ENCODE peak calls at places on chromosomes 7 and 10, in five cellular contexts. M is activated B cell treated with CpG ODN at 0.5 μM for 24 hours, K is fibroblast of lung, E is DND-41, S is heart right ventricle. A is an unnamed sample.
A peak's percentile ranks its signal among the peaks of the same experiment; 100 is the strongest.

GRCh38 chr7:6165521-6166325 is 106.7 kb downstream of the CYTH3 start:
- DNase-seq in S (no peak), M (no peak), E (no peak), K (no peak), A (no peak)

GRCh38 chr7:148962823-148963582 is 65.3 kb downstream of the PDIA4 start:
- DNase-seq in K (peak; percentile 55), S (peak; percentile 70), M (no peak), E (peak; percentile 71), A (no peak)

GRCh38 chr10:133237241-133238065 is at the start of gene VENTX:
- DNase-seq in M (no peak), K (no peak), E (no peak), S (no peak), A (no peak)

GRCh38 chr7:116145245-116145852 is 65.0 kb upstream of the TES start:
- DNase-seq in M (no peak), E (peak; percentile 90), S (no peak), K (no peak), A (no peak)

GRCh38 chr7:124263232-124263827 is 230.5 kb upstream of the TMEM229A start:
- DNase-seq in S (no peak), M (no peak), E (no peak), K (no peak), A (no peak)

GRCh38 chr7:44333971-44334733 is 8.8 kb upstream of the CAMK2B start:
- DNase-seq in K (no peak), E (no peak), S (no peak), M (no peak), A (no peak)

GRCh38 chr7:99789441-99790070 is 5.6 kb upstream of the CYP3A4 start:
- DNase-seq in E (no peak), M (no peak), S (no peak), K (no peak), A (no peak)

GRCh38 chr10:43249962-43250624 is 16.8 kb downstream of the RASGEF1A start:
- DNase-seq in S (peak; percentile 2), M (peak; percentile 10), E (no peak), K (no peak), A (peak; percentile 37)

GRCh38 chr7:76165973-76166403 is 35.7 kb upstream of the SRRM3 start:
- DNase-seq in M (no peak), K (no peak), S (no peak), E (no peak), A (no peak)

GRCh38 chr7:3987426-3987927 is 686.4 kb downstream of the SDK1 start:
- DNase-seq in K (no peak), M (no peak), S (no peak), E (no peak), A (no peak)

GRCh38 chr7:56051339-56052191 is at the start of the genes CCT6A and PSPH:
- DNase-seq in E (peak; percentile 97), S (peak; percentile 98), K (peak; percentile 99), M (peak; percentile 88), A (peak; percentile 97)

GRCh38 chr10:71776528-71776927 is 3.2 kb upstream of the VSIR start:
- DNase-seq in K (no peak), S (no peak), M (no peak), E (no peak), A (no peak)

GRCh38 chr10:100779329-100779728 is 33.9 kb downstream of the PAX2 start:
- DNase-seq in M (no peak), S (no peak), K (no peak), E (no peak), A (no peak)

GRCh38 chr10:13348216-13349017 is at the start of gene SEPHS1:
- DNase-seq in S (peak; percentile 68), K (peak; percentile 74), E (peak; percentile 93), M (peak; percentile 65), A (peak; percentile 69)
- TF ChIP-seq CTCF in S (no peak), K (peak; percentile 5), E (peak; percentile 16), M (no peak), A (no peak)

GRCh38 chr10:69801094-69801433 is 642 bp upstream of the COL13A1 start:
- DNase-seq in K (peak; percentile 54), E (peak; percentile 10), M (no peak), S (peak; percentile 48), A (no peak)
- TF ChIP-seq CTCF in K (peak; percentile 64), E (peak; percentile 51), M (no peak), S (peak; percentile 52), A (peak; percentile 40)

DNA sequence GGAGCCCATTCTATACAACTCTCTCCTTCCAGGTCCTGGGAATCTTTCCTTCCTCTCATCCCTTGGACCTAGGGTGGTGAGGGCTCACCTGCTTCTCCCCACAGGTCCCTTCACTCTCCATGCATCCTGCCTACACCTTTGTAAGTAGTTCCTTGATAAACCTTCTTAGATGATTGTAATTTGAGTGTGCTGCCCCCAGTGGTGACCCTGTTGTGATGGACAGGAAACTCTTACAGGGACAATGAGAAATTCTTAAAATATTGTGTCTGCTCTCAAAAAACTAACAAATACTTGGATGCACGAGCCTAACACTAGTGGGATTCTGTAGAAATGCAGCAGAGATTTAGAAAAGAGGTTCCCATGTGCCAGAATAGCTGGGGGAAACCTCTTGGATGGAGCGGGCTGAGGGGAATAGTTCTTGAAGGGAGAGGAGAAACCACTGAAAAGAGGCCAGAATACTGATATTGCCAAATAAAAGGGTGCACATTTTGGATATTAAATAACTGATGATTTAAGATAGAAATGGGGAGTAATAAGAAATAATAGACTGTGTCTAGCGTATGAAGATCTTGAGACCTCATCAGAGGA is 6.7 kb upstream of the PAXIP1 start:
- DNase-seq in E (peak; percentile 43), K (no peak), S (no peak), M (no peak), A (no peak)
- TF ChIP-seq CTCF in E (peak; percentile 69), K (peak; percentile 39), S (peak; percentile 21), M (no peak), A (no peak)

GRCh38 chr7:74612015-74612829 is 45.3 kb upstream of the GTF2I start:
- DNase-seq in E (no peak), M (no peak), S (no peak), K (peak; percentile 59), A (peak; percentile 42)

GRCh38 chr7:74604326-74605020 is 53.0 kb upstream of the GTF2I start:
- DNase-seq in K (no peak), E (no peak), S (no peak), M (no peak), A (no peak)

GRCh38 chr7:74606909-74607255 is 50.6 kb upstream of the GTF2I start:
- DNase-seq in E (no peak), S (no peak), M (no peak), K (no peak), A (no peak)

DNA sequence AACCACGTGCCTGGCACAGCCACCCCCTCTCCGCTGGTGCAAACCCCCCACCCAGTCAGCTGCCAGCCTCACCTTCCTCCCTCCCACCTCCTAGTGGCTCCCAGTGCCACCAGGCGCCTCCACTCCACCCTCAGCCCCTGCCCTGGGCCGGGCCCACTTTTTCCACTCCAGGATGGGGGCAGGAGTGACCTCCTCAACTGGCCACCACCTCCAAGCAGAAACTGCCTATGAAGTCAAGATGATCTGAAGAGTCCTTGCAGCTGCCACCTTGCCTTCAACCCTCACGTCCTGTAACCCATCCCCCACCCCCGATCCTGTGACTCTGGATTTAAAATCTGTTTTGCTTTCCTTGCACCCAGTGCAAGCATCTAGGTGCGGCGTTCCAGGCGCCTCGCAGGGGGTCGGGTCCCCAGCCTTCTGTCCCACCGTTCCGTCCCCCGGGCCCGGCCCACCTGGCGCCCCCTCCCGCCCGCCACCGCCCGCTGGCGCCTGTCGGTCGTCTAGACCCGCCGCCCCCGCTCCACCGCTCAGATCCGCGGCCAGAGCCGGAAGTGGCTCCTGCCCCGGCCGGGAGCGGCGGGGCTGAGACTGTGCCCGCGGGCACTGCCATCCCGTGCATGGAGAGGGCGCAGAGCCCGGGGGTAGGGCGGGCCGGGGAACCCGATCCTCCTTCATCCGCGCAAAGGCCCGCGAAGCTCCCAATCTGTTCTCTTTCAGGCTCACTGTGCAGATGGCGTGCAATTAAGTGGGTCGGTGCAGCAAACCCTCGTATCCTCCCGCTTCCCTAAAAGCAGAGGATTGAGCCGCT is 51.2 kb upstream of the GTF2I start:
- DNase-seq in S (peak; percentile 24), K (peak; percentile 34), E (peak; percentile 70), M (peak; percentile 50), A (peak; percentile 47)
- TF ChIP-seq CTCF in S (no peak), K (no peak), E (peak; percentile 15), M (no peak), A (no peak)

GRCh38 chr10:130713731-130714130 is 577.5 kb downstream of the GLRX3 start:
- DNase-seq in K (no peak), E (no peak), S (no peak), M (no peak), A (no peak)
- TF ChIP-seq CTCF in K (no peak), E (no peak), S (no peak), M (no peak), A (no peak)

DNA sequence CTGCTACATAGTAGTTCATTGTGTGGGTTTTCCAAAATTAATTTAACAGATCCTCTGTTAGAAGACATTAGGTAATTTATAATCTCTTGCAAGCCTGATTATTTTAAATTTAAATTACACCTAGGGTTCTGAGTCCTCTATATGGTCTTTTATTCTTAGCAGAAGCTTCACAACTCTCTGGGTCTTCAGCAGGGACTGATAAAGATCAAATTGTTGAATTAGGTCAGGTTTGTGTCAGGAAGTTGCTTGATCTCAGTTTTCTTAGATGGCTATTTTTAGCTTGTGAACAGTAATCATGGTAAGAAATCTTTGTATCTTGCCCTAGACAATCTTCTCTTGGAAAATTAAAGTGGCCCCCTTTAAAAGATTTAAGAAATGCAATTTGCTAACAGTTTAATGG is 183.1 kb upstream of the HDAC9 start:
- DNase-seq in M (no peak), K (no peak), E (no peak), S (no peak), A (no peak)
- TF ChIP-seq CTCF in M (no peak), K (no peak), E (no peak), S (no peak), A (no peak)

A was measured in mesothelial cell of epicardium.